ENCODE peak calls at places on chromosomes 7 and 10, in five cellular contexts. W, R, B, Q and I are unnamed samples.

GRCh38 chr10:127463548-127463947 is 85.6 kb upstream of the NPS start:
- DNase-seq in Q (no peak), R (no peak), W (no peak), B (no peak), I (no peak)

GRCh38 chr10:62492012-62492869 is 118.1 kb downstream of the ZNF365 start:
- DNase-seq in W (peak; percentile 79), B (no peak), Q (peak; percentile 41), R (no peak), I (peak; percentile 14)

GRCh38 chr10:71268247-71268691 is 50.8 kb upstream of the SLC29A3 start:
- DNase-seq in W (peak; percentile 31), R (no peak), B (peak; percentile 45), Q (peak; percentile 64), I (peak; percentile 83)

GRCh38 chr10:58781873-58782488 is 269.3 kb downstream of the BICC1 start:
- DNase-seq in R (no peak), W (peak; percentile 71), B (no peak), Q (peak; percentile 56), I (peak; percentile 25)

GRCh38 chr10:31136386-31136785 is 104.7 kb upstream of the ZNF438 start:
- DNase-seq in R (no peak), B (no peak), Q (no peak), W (no peak), I (no peak)

GRCh38 chr7:96675548-96675947 is 34.1 kb downstream of the SEM1 start:
- DNase-seq in B (no peak), W (no peak), Q (no peak), R (no peak), I (no peak)

GRCh38 chr10:77550378-77550777 is 87.2 kb downstream of the KCNMA1 start:
- DNase-seq in B (no peak), W (no peak), R (no peak), Q (no peak), I (no peak)

GRCh38 chr10:8133146-8133545 is 78.7 kb downstream of the GATA3 start:
- DNase-seq in W (no peak), R (no peak), B (no peak), Q (no peak), I (no peak)

GRCh38 chr7:26668821-26669220 is 195.6 kb downstream of the SKAP2 start:
- DNase-seq in R (no peak), Q (no peak), B (no peak), W (no peak), I (no peak)

GRCh38 chr10:124995605-124996004 is 53.7 kb downstream of the ZRANB1 start:
- DNase-seq in R (no peak), W (no peak), B (no peak), Q (no peak), I (peak; percentile 50)

GRCh38 chr10:123141791-123142700 is 5.9 kb upstream of the HMX2 start:
- DNase-seq in R (no peak), W (no peak), B (no peak), Q (peak; percentile 37), I (peak; percentile 69)

GRCh38 chr10:123139165-123139520 is 3.4 kb downstream of the HMX3 start:
- DNase-seq in R (no peak), B (no peak), W (no peak), Q (no peak), I (no peak)

GRCh38 chr10:123139521-123140163 is 3.9 kb downstream of the HMX3 start:
- DNase-seq in Q (peak; percentile 92), R (no peak), B (no peak), W (no peak), I (peak; percentile 79)

GRCh38 chr10:123140983-123141390 is 5.2 kb downstream of the HMX3 start:
- DNase-seq in Q (no peak), W (no peak), R (no peak), B (no peak), I (peak; percentile 43)

DNA sequence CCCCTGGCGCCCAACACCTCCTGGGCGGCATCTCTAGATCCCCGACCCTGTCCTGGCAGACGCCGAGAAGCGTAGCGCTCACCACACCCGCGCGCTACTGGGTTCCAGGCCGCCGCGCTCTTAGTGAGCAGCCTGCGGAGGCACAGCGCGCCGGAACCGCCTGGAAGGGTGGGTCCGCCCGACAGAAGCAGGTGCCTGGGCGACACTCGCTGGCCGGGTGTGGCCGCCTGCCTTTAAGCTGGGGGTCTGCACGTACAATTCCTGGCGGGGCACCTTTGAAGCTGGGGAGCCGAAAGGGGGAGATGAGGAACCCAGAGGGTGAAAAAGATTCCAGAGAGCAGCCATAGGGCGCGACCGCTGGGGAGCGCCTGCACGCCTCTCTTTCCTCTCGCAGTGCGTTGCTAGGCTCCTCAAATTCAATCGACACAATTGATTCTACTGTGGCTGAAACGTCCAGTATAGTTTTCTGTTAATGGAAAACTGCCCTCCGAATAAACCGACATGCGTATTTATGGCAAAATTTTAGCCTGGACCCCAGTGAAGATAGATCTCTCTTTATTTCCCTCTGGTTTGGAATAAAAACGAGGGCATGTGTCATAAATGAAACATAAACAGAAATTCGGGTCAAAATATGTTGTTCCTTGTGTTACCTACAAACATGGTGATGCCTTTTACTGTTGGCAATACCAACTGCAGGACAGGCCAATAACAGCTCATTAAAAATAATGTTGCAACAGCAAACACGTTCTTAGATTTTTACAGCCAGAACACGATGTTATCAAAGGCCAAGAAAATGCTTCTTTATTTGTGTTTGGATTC is 4.6 kb downstream of the HMX3 start:
- DNase-seq in R (no peak), B (no peak), W (no peak), Q (peak; percentile 82), I (peak; percentile 80)
- H3K27me3 ChIP-seq in R (peaks cover 7% of the 10 kb centered on the region), B (peaks cover 100% of the 10 kb centered on the region), W (peaks cover 87% of the 10 kb centered on the region), Q (peaks cover 100% of the 10 kb centered on the region), I (peaks cover 98% of the 10 kb centered on the region)

GRCh38 chr7:5491251-5492044 is 67.8 kb upstream of the TNRC18 start:
- DNase-seq in B (no peak), R (no peak), Q (no peak), W (no peak), I (peak; percentile 60)

GRCh38 chr7:5492249-5493020 is 68.8 kb upstream of the TNRC18 start:
- DNase-seq in Q (no peak), B (no peak), W (no peak), R (no peak), I (peak; percentile 95)

GRCh38 chr7:5484921-5485320 is 61.3 kb upstream of the TNRC18 start:
- DNase-seq in B (no peak), R (no peak), W (no peak), Q (no peak), I (no peak)

GRCh38 chr7:5489991-5490536 is 66.4 kb upstream of the TNRC18 start:
- DNase-seq in W (no peak), R (no peak), Q (no peak), B (no peak), I (no peak)

DNA sequence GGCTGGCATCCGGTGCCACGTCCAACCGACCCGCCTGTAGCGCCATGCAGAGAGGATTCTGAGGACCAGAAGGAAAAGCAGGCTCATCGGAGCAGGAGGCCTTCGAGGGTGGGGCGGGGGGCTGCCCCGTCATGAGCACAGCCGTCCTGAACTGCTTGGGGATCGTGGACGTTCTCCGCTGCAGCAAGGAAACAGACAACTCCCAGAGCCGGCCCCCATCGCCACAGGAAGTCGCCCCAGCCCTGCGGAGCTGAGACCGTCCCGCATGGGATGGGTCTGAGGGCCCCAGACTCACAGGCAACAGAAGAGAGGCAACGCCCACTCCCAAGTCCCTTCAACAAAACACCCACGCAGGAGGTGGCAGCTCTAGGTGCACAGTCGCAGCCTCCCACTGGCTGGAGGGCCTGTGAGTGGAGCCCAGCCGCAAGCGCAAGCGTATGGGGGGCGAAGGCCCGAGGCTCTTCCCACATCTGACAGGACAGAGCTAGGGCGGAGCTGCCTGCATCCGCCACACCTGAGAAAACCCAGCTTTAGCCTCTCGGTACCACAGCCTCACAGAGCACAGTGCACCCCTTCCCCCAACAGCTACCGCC is 64.7 kb upstream of the TNRC18 start:
- DNase-seq in R (no peak), Q (no peak), B (no peak), W (no peak), I (peak; percentile 64)
- H3K36me3 ChIP-seq in R (peaks cover 46% of the 10 kb centered on the region), Q (no peaks in the 10 kb centered on the region), B (peaks cover 8% of the 10 kb centered on the region), W (peaks cover 24% of the 10 kb centered on the region), I (no peaks in the 10 kb centered on the region)

GRCh38 chr10:133224861-133225366 is 5.1 kb upstream of the UTF1 start:
- DNase-seq in B (no peak), R (no peak), Q (no peak), W (no peak), I (no peak)
- H3K4me3 ChIP-seq in B (peak overlapping the region; percentile 18), R (no peak overlapping the region), Q (no peak overlapping the region), W (no peak overlapping the region), I (no peak overlapping the region)

GRCh38 chr10:6048281-6049030 is 13.7 kb downstream of the IL2RA start:
- DNase-seq in W (no peak), B (no peak), R (no peak), Q (no peak), I (no peak)

GRCh38 chr10:6047326-6047611 is 14.9 kb downstream of the IL2RA start:
- DNase-seq in W (no peak), B (no peak), Q (no peak), R (no peak), I (no peak)

GRCh38 chr10:6047847-6048246 is 14.3 kb downstream of the IL2RA start:
- DNase-seq in W (no peak), R (no peak), Q (no peak), B (no peak), I (no peak)

GRCh38 chr10:6045600-6046457 is 16.3 kb downstream of the IL2RA start:
- DNase-seq in B (no peak), Q (no peak), R (no peak), W (no peak), I (no peak)

DNA sequence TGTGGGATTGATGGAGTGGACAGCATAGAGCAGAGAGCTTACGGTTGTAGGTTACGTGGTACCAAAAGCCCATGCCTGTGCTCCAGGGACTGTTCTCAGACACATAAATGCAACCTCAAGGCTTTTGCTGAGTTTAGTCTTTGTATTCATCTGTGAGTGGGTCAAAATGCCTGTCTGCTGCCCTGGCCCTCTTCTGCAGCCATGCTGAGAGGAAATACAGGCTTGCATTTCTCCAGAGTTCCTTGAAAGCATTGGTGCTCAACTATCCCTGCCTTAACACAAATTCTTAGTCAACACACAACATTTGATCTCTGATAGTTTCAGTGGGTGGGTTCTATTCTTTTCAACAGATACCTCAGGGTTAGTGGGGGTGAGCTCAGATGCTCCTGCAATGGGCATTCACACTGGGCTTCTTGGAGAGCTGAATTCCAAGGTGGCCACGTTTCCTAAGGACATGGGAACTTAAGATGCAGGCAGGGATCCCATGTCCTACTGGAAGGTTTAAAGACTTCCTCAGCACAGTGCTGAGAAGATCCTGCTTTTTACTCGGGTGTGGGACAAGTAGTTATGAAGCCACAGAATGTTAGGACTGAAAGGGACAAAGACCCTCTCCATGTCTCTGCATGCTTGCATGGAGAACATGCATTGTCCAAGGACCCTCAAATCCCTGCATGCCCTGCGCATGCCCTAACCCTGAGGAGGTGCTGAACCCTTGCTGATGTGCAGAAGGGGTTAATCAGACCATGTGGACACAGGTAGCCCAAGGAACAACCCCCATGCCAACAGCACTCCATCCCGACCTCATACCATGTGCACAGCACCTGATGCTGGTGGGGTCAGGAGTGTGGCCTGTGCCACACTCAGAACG is 15.5 kb downstream of the IL2RA start:
- DNase-seq in Q (no peak), B (no peak), R (no peak), W (no peak), I (no peak)
- H3K27me3 ChIP-seq in Q (no peaks in the 10 kb centered on the region), B (no peaks in the 10 kb centered on the region), R (no peaks in the 10 kb centered on the region), W (peaks cover 5% of the 10 kb centered on the region), I (no peaks in the 10 kb centered on the region)

GRCh38 chr7:99407849-99408346 is 499 bp downstream of the PDAP1 start:
- DNase-seq in W (peak; percentile 59), B (no peak), R (no peak), Q (peak; percentile 56), I (peak; percentile 70)
- H3K36me3 ChIP-seq in W (peaks cover 17% of the 10 kb centered on the region), B (peaks cover 43% of the 10 kb centered on the region), R (peaks cover 49% of the 10 kb centered on the region), Q (peaks cover 10% of the 10 kb centered on the region), I (peaks cover 28% of the 10 kb centered on the region)